ENCODE peak calls at places on chromosomes 1 and 21, in eight cellular contexts. G, N, W, D, R, M, S and P are unnamed samples.

GRCh38 chr1:229025576-229025975 is 245.3 kb upstream of the RAB4A start:
- DNase-seq in G (no peak), N (no peak), W (no peak), D (no peak), R (no peak), M (no peak), S (no peak), P (no peak)

GRCh38 chr21:14900611-14901010 is 164.2 kb downstream of the NRIP1 start:
- DNase-seq in G (no peak), N (no peak), W (no peak), D (no peak), R (peak; percentile 26), M (no peak), S (no peak), P (no peak)

GRCh38 chr1:115262886-115263285 is 75.2 kb downstream of the NGF start:
- DNase-seq in G (peak; percentile 20), N (no peak), W (no peak), D (no peak), R (peak; percentile 62), M (no peak), S (no peak), P (no peak)

GRCh38 chr1:56525463-56526155 is 53.8 kb downstream of the PLPP3 start:
- DNase-seq in G (no peak), N (peak; percentile 27), W (peak; percentile 75), D (peak; percentile 36), R (no peak), M (no peak), S (peak; percentile 86), P (peak; percentile 1)

GRCh38 chr21:33543505-33544129 is 779 bp downstream of the SON start:
- DNase-seq in G (no peak), N (peak; percentile 78), W (peak; percentile 83), D (peak; percentile 72), R (no peak), M (peak; percentile 80), S (peak; percentile 94), P (peak; percentile 80)

GRCh38 chr1:220432408-220432807 is 95.5 kb upstream of the MARK1 start:
- DNase-seq in G (no peak), N (no peak), W (no peak), D (no peak), R (no peak), M (no peak), S (no peak), P (peak; percentile 9)

GRCh38 chr1:232992227-232992626 is 41.8 kb downstream of the NTPCR start:
- DNase-seq in G (no peak), N (no peak), W (no peak), D (no peak), R (no peak), M (no peak), S (no peak), P (no peak)

GRCh38 chr1:108896160-108897150 is 19.7 kb downstream of the GPSM2 start:
- DNase-seq in G (peak; percentile 13), N (no peak), W (no peak), D (no peak), R (peak; percentile 54), M (no peak), S (no peak), P (peak; percentile 55)

GRCh38 chr1:26862781-26863676 is at the start of gene SFN:
- DNase-seq in G (no peak), N (peak; percentile 91), W (peak; percentile 62), D (peak; percentile 88), R (no peak), M (no peak), S (peak; percentile 76), P (no peak)

GRCh38 chr1:24468605-24469004 is 34.0 kb upstream of the RCAN3 start:
- DNase-seq in G (no peak), N (no peak), W (no peak), D (no peak), R (no peak), M (no peak), S (no peak), P (no peak)

GRCh38 chr1:62435231-62436038 is 1.4 kb upstream of the USP1 start:
- DNase-seq in G (no peak), N (peak; percentile 19), W (no peak), D (no peak), R (no peak), M (no peak), S (peak; percentile 86), P (no peak)

GRCh38 chr1:938088-938683 is 14.5 kb downstream of the SAMD11 start:
- DNase-seq in G (no peak), N (peak; percentile 57), W (no peak), D (peak; percentile 82), R (peak; percentile 25), M (no peak), S (no peak), P (peak; percentile 77)

GRCh38 chr1:941027-941587 is 17.4 kb downstream of the SAMD11 start:
- DNase-seq in G (no peak), N (no peak), W (no peak), D (no peak), R (no peak), M (no peak), S (no peak), P (no peak)

GRCh38 chr1:938711-939504 is 15.2 kb downstream of the SAMD11 start:
- DNase-seq in G (no peak), N (no peak), W (no peak), D (no peak), R (no peak), M (no peak), S (no peak), P (no peak)

GRCh38 chr1:940121-941026 is 16.7 kb downstream of the SAMD11 start:
- DNase-seq in G (no peak), N (peak; percentile 45), W (peak; percentile 52), D (peak; percentile 56), R (peak; percentile 44), M (no peak), S (no peak), P (peak; percentile 88)

DNA sequence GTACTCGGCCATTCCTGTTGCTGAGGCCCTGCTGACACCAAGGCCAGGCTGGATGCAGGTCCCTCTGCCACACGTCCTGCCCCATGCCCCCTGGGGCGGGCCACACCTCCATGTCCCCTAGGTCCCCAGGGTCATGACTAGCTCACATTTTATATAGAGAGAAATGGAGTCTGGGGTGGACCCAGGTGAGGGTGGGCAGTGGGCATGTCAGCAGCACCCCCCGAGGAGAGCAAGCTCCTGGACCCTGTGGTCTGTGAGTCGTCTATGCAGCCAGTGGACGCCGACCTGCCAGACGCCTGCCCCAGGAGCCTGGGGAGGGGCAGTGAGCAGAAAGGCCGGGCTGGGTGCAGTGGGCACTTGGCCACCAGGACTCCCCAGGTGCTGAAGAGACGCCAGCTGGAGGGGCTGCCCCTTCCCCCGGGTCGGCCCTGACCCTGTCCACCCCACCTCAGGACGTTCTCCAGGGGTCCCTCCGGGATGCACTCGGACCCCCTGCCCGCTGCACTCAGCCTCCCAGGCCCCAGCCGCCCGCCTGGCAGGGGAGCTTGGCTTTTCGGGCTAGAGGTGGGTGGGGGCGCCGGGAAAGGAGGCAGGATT is 15.9 kb downstream of the SAMD11 start:
- DNase-seq in G (no peak), N (no peak), W (no peak), D (no peak), R (no peak), M (no peak), S (no peak), P (no peak)
- H3K4me3 ChIP-seq in G (peak overlapping the region; percentile 10), N (no peak overlapping the region), W (peak overlapping the region; percentile 10), D (peak overlapping the region; percentile 44), R (no peak overlapping the region), M (no peak overlapping the region), S (peak overlapping the region; percentile 70), P (no peak overlapping the region)

DNA sequence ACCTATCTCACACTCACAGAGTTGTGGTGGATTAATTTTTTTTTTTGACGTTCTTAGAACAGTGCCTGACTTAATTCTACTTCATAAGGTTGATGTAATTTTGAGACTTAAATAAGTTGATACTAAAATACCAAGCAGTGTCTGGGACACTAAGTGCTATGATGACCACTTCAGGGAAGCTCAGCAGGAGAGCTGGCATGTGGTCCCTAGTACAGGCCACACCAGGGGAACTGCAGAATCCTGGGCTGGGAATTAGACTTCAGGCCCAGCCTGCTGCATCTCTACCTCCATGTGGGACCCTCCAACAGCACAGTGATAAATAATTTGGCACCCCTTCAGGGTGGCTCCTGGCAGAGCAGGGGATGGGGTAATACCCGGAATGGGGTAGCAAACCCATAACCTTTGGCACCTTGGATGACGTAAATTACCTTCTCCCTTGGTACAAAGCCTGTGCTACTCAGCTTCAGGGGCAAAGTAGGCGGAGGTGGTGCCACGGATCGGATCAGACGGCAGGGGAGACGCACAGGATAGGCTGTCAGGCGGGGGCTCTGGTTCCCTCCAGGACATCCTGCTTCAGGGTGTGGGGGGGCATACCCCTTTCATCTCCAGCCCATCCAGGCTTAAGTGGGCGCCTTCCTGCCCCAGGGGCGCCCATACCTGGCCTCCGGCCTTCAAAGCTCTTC is 4.8 kb downstream of the MFSD2A start:
- DNase-seq in G (no peak), N (no peak), W (no peak), D (no peak), R (no peak), M (peak; percentile 89), S (no peak), P (no peak)
- H3K4me3 ChIP-seq in G (no peak overlapping the region), N (no peak overlapping the region), W (peak overlapping the region; percentile 6), D (no peak overlapping the region), R (no peak overlapping the region), M (peak overlapping the region; percentile 40), S (peak overlapping the region; percentile 54), P (no peak overlapping the region)

GRCh38 chr1:44616991-44617702 is 57.1 kb downstream of the TMEM53 start:
- DNase-seq in G (no peak), N (peak; percentile 26), W (no peak), D (no peak), R (no peak), M (peak; percentile 67), S (peak; percentile 54), P (peak; percentile 42)

GRCh38 chr1:44613932-44614331 is 60.3 kb downstream of the TMEM53 start:
- DNase-seq in G (no peak), N (no peak), W (no peak), D (no peak), R (no peak), M (no peak), S (no peak), P (no peak)

GRCh38 chr1:44617703-44618029 is 56.6 kb downstream of the TMEM53 start:
- DNase-seq in G (no peak), N (no peak), W (no peak), D (no peak), R (no peak), M (no peak), S (no peak), P (no peak)

GRCh38 chr1:44619261-44619900 is 54.9 kb downstream of the TMEM53 start:
- DNase-seq in G (no peak), N (no peak), W (no peak), D (no peak), R (peak; percentile 65), M (no peak), S (peak; percentile 14), P (peak; percentile 15)

GRCh38 chr1:44616284-44616990 is 57.8 kb downstream of the TMEM53 start:
- DNase-seq in G (no peak), N (no peak), W (no peak), D (no peak), R (no peak), M (no peak), S (peak; percentile 45), P (no peak)
- H3K4me3 ChIP-seq in G (peak overlapping the region; percentile 42), N (no peak overlapping the region), W (no peak overlapping the region), D (no peak overlapping the region), R (peak overlapping the region; percentile 49), M (no peak overlapping the region), S (no peak overlapping the region), P (no peak overlapping the region)

DNA sequence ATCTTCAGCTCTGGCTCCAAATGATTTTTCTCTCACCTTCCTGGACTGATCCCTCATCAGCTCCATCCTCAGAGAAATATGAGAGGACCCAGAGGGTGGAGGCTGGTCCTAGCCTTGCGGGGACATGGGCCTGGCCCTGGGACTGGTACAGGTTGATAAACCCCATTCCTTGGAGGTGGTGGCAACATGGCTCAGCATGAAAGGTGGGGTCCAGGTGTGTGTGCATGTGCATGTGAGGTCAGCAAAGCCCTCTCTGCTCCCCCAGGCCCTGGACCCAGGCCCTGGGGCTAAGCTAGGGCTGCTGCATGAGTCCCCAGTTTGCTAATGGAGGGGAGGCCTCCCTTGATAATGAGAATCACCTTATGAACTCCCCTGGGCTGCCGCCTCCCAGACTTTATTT is 363.1 kb downstream of the MATN1 start:
- DNase-seq in G (no peak), N (no peak), W (no peak), D (no peak), R (no peak), M (peak; percentile 32), S (no peak), P (no peak)
- H3K4me3 ChIP-seq in G (no peak overlapping the region), N (no peak overlapping the region), W (no peak overlapping the region), D (no peak overlapping the region), R (no peak overlapping the region), M (no peak overlapping the region), S (no peak overlapping the region), P (no peak overlapping the region)